ENCODE peak calls at places on chromosomes 7 and 10, in four cellular contexts. C, X, A and Z are unnamed samples.

GRCh38 chr7:33968591-33968990 is 63.3 kb downstream of the BMPER start:
- DNase-seq in A (no peak), C (no peak), X (no peak), Z (no peak)

GRCh38 chr10:7111089-7111488 is 299.7 kb downstream of the SFMBT2 start:
- DNase-seq in A (no peak), X (no peak), C (no peak), Z (no peak)

GRCh38 chr7:140176271-140176701 is 497 bp downstream of the KDM7A start:
- DNase-seq in X (peak), C (no peak), A (no peak), Z (no peak)

GRCh38 chr7:132906193-132906829 is 175.6 kb downstream of the CHCHD3 start:
- DNase-seq in X (no peak), A (no peak), C (no peak), Z (no peak)

GRCh38 chr10:68172324-68172723 is 59.6 kb downstream of the ATOH7 start:
- DNase-seq in X (no peak), C (no peak), A (no peak), Z (no peak)

GRCh38 chr7:102874966-102875365 is 37.8 kb upstream of the LRRC17 start:
- DNase-seq in C (no peak), X (no peak), A (no peak), Z (no peak)

GRCh38 chr10:59079386-59080226 is 96.8 kb upstream of the PHYHIPL start:
- DNase-seq in A (no peak), X (no peak), C (peak), Z (no peak)

GRCh38 chr10:46526682-46527038 is 29.8 kb downstream of the GPRIN2 start:
- DNase-seq in A (peak), X (no peak), C (no peak), Z (no peak)

GRCh38 chr7:108660465-108660864 is 90.8 kb downstream of the DNAJB9 start:
- DNase-seq in C (no peak), A (no peak), X (peak), Z (no peak)

GRCh38 chr10:104311184-104311720 is 27.0 kb downstream of the ITPRIP start:
- DNase-seq in C (no peak), X (no peak), A (no peak), Z (no peak)

GRCh38 chr10:91713471-91714072 is 80.7 kb upstream of the PPP1R3C start:
- DNase-seq in C (no peak), X (no peak), A (no peak), Z (no peak)

GRCh38 chr10:21293518-21294356 is 231.7 kb downstream of the SKIDA1 start:
- DNase-seq in X (peak), A (no peak), C (no peak), Z (no peak)

GRCh38 chr10:44805461-44806210 is 105.5 kb upstream of the TMEM72 start:
- DNase-seq in A (no peak), X (no peak), C (peak), Z (no peak)

GRCh38 chr7:5694221-5694754 is 87.2 kb downstream of the RNF216 start:
- DNase-seq in C (no peak), X (no peak), A (no peak), Z (no peak)

GRCh38 chr10:29948971-29949370 is 110.4 kb downstream of the JCAD start:
- DNase-seq in A (no peak), C (no peak), X (no peak), Z (no peak)

GRCh38 chr10:31383810-31384588 is 65.0 kb downstream of the ZEB1 start:
- DNase-seq in X (no peak), C (no peak), A (no peak), Z (no peak)

GRCh38 chr7:135079068-135079467 is 68.8 kb upstream of the TMEM140 start:
- DNase-seq in C (no peak), A (no peak), X (no peak), Z (no peak)

GRCh38 chr10:91220954-91221696 is 662 bp downstream of the PCGF5 start:
- DNase-seq in X (no peak), C (no peak), A (no peak), Z (no peak)

GRCh38 chr10:71848325-71849277 is 2.5 kb downstream of the PSAP start:
- DNase-seq in X (no peak), C (no peak), A (peak), Z (no peak)

GRCh38 chr10:19668104-19668503 is 148.1 kb upstream of the PLXDC2 start:
- DNase-seq in X (no peak), C (no peak), A (no peak), Z (no peak)

GRCh38 chr7:135330088-135330487 is 96.5 kb downstream of the STRA8 start:
- DNase-seq in C (no peak), X (no peak), A (no peak), Z (no peak)

GRCh38 chr7:48424731-48425130 is 253.5 kb downstream of the ABCA13 start:
- DNase-seq in C (no peak), X (peak), A (no peak), Z (no peak)

GRCh38 chr10:15106352-15107013 is 9.3 kb downstream of the RPP38 start:
- DNase-seq in A (peak), C (peak), X (peak), Z (no peak)

GRCh38 chr10:13707156-13707881 is 120.6 kb downstream of the PRPF18 start:
- DNase-seq in C (peak), X (peak), A (peak), Z (no peak)

GRCh38 chr7:116330961-116331360 is 120.6 kb downstream of the TES start:
- DNase-seq in X (no peak), C (no peak), A (no peak), Z (peak)

GRCh38 chr7:148914208-148914777 is 30.2 kb upstream of the EZH2 start:
- DNase-seq in X (no peak), C (no peak), A (no peak), Z (no peak)

GRCh38 chr7:104982773-104983619 is 31.0 kb upstream of the KMT2E start:
- DNase-seq in X (no peak), C (no peak), A (no peak), Z (no peak)

GRCh38 chr7:145169908-145170307 is 334.1 kb upstream of the TPK1 start:
- DNase-seq in C (no peak), A (no peak), X (no peak), Z (no peak)

GRCh38 chr7:116515584-116515983 is 9.3 kb upstream of the CAV1 start:
- DNase-seq in A (no peak), X (no peak), C (no peak), Z (no peak)

GRCh38 chr10:102152545-102152890 is 329 bp downstream of the NOLC1 start:
- DNase-seq in C (no peak), A (no peak), X (no peak), Z (no peak)

GRCh38 chr7:72176875-72177274 is 235.3 kb downstream of the CALN1 start:
- DNase-seq in A (no peak), X (no peak), C (no peak), Z (no peak)
- H3K27ac ChIP-seq in A (no peak), X (no peak), C (no peak), Z (no peak)

GRCh38 chr10:50576995-50577394 is 46.8 kb downstream of the SGMS1 start:
- DNase-seq in X (no peak), C (no peak), A (no peak), Z (no peak)
- H3K27ac ChIP-seq in X (no peak), C (peak), A (no peak), Z (no peak)

GRCh38 chr7:129568240-129568639 is 43.3 kb upstream of the NRF1 start:
- DNase-seq in A (no peak), X (no peak), C (no peak), Z (no peak)
- H3K27ac ChIP-seq in A (no peak), X (no peak), C (no peak), Z (no peak)

GRCh38 chr10:589961-590680 is 99.3 kb downstream of the DIP2C start:
- DNase-seq in A (no peak), C (no peak), X (no peak), Z (no peak)
- H3K27ac ChIP-seq in A (no peak), C (no peak), X (no peak), Z (no peak)

GRCh38 chr10:27481486-27481885 is 22.6 kb upstream of the RAB18 start:
- DNase-seq in X (no peak), C (no peak), A (no peak), Z (no peak)
- H3K27ac ChIP-seq in X (no peak), C (no peak), A (peak), Z (no peak)

GRCh38 chr10:18264466-18264865 is 124.2 kb downstream of the CACNB2 start:
- DNase-seq in X (no peak), A (no peak), C (no peak), Z (no peak)

GRCh38 chr10:18261660-18262292 is 121.6 kb downstream of the CACNB2 start:
- DNase-seq in A (no peak), X (no peak), C (no peak), Z (no peak)

GRCh38 chr10:18254692-18255091 is 114.5 kb downstream of the CACNB2 start:
- DNase-seq in A (no peak), X (no peak), C (no peak), Z (no peak)

GRCh38 chr10:18261063-18261462 is 120.8 kb downstream of the CACNB2 start:
- DNase-seq in C (no peak), X (no peak), A (no peak), Z (no peak)

DNA sequence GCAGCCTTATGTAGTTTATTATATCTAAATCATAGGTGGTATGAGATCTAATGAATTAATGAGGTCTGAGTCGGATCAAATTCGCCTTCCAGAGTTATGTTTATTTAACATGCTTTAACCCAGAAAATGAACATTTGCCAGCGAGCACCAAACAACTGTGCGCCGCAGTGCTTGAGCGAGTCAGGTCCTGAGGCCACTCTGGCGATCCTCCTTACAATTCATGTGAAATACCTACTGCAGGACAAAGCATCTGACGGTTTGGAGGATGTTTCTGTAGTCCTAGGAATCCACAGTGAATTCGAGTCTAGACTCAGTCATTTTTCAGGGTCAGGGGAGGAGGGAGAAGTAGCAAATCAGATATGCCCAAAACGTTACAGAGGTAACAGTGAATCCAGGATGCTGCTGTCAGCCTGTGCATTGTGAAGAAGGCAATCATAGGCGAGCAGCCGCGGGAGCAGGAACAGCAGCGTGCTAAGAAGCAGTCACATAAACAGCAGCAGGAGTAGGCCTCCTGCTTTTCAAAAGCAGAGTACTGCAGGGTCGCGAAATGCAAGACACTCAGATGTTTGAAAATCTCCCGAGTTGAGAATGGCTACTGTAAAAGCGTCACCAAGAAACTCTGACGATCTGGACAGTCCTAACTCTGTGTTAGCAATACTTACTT is 120.2 kb downstream of the CACNB2 start:
- DNase-seq in C (no peak), X (no peak), A (no peak), Z (no peak)
- H3K27ac ChIP-seq in C (no peak), X (no peak), A (no peak), Z (no peak)

DNA sequence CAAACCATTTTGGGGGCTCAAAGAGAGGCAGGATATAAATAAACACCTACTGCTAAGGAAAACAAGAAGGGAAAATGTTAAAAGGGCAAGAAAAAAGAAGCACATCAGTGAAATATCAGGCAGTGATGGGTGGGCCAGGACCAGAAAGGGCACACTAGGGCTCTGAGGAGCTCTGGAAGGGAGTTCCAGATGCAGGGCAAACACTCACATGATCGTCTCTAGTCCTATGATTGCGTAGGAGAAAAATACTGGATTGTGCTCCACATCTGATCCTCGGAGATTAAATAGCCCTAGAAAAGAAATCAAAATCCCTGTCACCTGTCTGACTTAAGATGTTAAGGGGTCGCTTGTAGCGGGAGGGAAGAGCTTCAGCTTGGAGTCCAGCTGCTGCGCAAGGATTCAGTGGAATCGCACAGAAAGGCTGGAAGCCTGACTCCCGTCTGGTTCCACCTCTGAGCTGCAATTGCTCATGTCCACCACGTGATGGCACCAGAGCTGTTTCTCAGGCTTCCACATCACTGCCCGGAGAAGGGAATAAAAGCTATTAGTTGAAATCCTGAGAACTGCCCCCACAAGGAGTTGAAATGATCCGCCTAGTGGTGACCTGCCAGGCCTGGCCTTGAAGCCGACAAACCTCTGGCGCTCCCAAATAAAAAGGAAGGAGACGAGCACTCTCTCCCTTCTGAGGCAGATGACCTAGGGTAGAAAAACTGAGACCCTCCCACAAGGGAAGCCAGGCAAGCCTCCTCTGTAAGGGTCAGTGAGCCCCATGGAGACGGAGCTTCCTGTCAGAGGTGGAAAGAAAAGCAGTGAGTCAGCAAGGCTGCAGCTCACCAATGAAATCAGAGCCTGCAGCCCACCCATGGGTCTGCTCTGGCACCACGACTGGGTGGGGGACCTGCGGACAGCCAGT is 39.2 kb downstream of the XPNPEP1 start:
- DNase-seq in C (peak), X (peak), A (peak), Z (peak)
- H3K27ac ChIP-seq in C (peak), X (peak), A (peak), Z (no peak)

DNA sequence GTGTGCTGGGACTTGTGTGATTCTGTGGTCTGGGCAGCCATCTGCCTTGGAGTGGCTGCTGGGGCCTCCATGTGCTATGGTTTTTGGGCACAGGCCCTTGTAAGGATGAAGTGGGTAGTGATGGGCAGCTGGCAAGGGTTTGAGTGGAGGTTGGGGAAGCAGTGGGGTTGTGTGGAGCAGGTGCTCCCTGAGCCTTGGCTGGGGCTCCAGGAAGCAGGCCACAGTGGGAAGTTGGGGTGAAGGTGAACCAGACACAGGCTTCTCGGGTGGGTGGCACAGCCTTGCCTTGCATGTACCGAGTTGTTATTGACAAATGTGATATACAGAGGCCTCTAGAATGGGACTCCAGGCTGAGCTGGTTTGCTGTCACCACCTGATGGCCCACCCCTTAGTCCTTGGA is 82.3 kb downstream of the ADCY1 start:
- DNase-seq in A (no peak), C (no peak), X (no peak), Z (no peak)
- H3K27ac ChIP-seq in A (no peak), C (no peak), X (no peak), Z (no peak)